ENCODE peak calls at places on chromosomes 13 and 19, in four cellular contexts. One of them, this sample, is unnamed.

GRCh38 chr13:52454459-52454824 is 836 bp upstream of the CKAP2 start:
- DNase-seq in OCI-LY7: peak; percentile 77
- DNase-seq in right atrium auricular region: no peak
- DNase-seq in heart left ventricle: no peak
- DNase-seq in this sample: no peak

GRCh38 chr19:50759886-50760285 is 10.4 kb upstream of the GPR32 start:
- DNase-seq in right atrium auricular region: no peak
- DNase-seq in heart left ventricle: no peak
- DNase-seq in OCI-LY7: peak; percentile 78
- DNase-seq in this sample: peak; percentile 68

GRCh38 chr13:25267715-25268114 is 19.6 kb downstream of the MTMR6 start:
- DNase-seq in right atrium auricular region: no peak
- DNase-seq in heart left ventricle: no peak
- DNase-seq in OCI-LY7: peak; percentile 33
- DNase-seq in this sample: peak; percentile 54

GRCh38 chr13:21980049-21980448 is 309.2 kb downstream of the FGF9 start:
- DNase-seq in right atrium auricular region: no peak
- DNase-seq in heart left ventricle: no peak
- DNase-seq in OCI-LY7: no peak
- DNase-seq in this sample: no peak

GRCh38 chr19:47749326-47749725 is 4.0 kb downstream of the NOP53 start:
- DNase-seq in OCI-LY7: peak; percentile 81
- DNase-seq in heart left ventricle: no peak
- DNase-seq in right atrium auricular region: no peak
- DNase-seq in this sample: no peak

GRCh38 chr19:42246143-42246868 is 3.9 kb upstream of the GSK3A start:
- DNase-seq in heart left ventricle: peak; percentile 83
- DNase-seq in OCI-LY7: no peak
- DNase-seq in right atrium auricular region: peak; percentile 93
- DNase-seq in this sample: peak; percentile 85

GRCh38 chr13:94328336-94329041 is 151.0 kb downstream of the DCT start:
- DNase-seq in right atrium auricular region: no peak
- DNase-seq in OCI-LY7: no peak
- DNase-seq in heart left ventricle: no peak
- DNase-seq in this sample: no peak

GRCh38 chr13:60411464-60411863 is 14.4 kb downstream of the TDRD3 start:
- DNase-seq in right atrium auricular region: no peak
- DNase-seq in OCI-LY7: no peak
- DNase-seq in heart left ventricle: no peak
- DNase-seq in this sample: no peak

GRCh38 chr19:50330365-50331078 is 1.3 kb upstream of the KCNC3 start:
- DNase-seq in OCI-LY7: peak; percentile 95
- DNase-seq in right atrium auricular region: no peak
- DNase-seq in heart left ventricle: peak; percentile 93
- DNase-seq in this sample: peak; percentile 88

GRCh38 chr19:39137131-39137530 is 11.5 kb downstream of the PAK4 start:
- DNase-seq in right atrium auricular region: no peak
- DNase-seq in OCI-LY7: no peak
- DNase-seq in heart left ventricle: no peak
- DNase-seq in this sample: no peak

GRCh38 chr19:5703819-5704818 is 14.0 kb downstream of the RPL36 start:
- DNase-seq in right atrium auricular region: no peak
- DNase-seq in OCI-LY7: no peak
- DNase-seq in heart left ventricle: no peak
- DNase-seq in this sample: no peak

GRCh38 chr13:112587767-112588489 is at the start of gene TUBGCP3:
- DNase-seq in OCI-LY7: peak; percentile 81
- DNase-seq in heart left ventricle: peak; percentile 93
- DNase-seq in right atrium auricular region: peak; percentile 79
- DNase-seq in this sample: peak; percentile 90

GRCh38 chr13:23159205-23159586 is 21.6 kb upstream of the SGCG start:
- DNase-seq in right atrium auricular region: no peak
- DNase-seq in heart left ventricle: no peak
- DNase-seq in OCI-LY7: no peak
- DNase-seq in this sample: peak; percentile 68

GRCh38 chr13:23161176-23161825 is 19.5 kb upstream of the SGCG start:
- DNase-seq in heart left ventricle: no peak
- DNase-seq in OCI-LY7: no peak
- DNase-seq in right atrium auricular region: no peak
- DNase-seq in this sample: peak; percentile 8

GRCh38 chr13:23160241-23161175 is 20.3 kb upstream of the SGCG start:
- DNase-seq in heart left ventricle: no peak
- DNase-seq in OCI-LY7: no peak
- DNase-seq in right atrium auricular region: no peak
- DNase-seq in this sample: peak; percentile 30

GRCh38 chr13:23159587-23160240 is 21.1 kb upstream of the SGCG start:
- DNase-seq in right atrium auricular region: no peak
- DNase-seq in OCI-LY7: no peak
- DNase-seq in heart left ventricle: no peak
- DNase-seq in this sample: peak; percentile 12
- H3K4me3 ChIP-seq in right atrium auricular region: peak overlapping the region; percentile 53
- H3K4me3 ChIP-seq in OCI-LY7: no peak overlapping the region
- H3K4me3 ChIP-seq in heart left ventricle: peak overlapping the region; percentile 45
- H3K4me3 ChIP-seq in this sample: peak overlapping the region; percentile 47

GRCh38 chr13:111491021-111491420 is 170.6 kb downstream of the TEX29 start:
- DNase-seq in right atrium auricular region: no peak
- DNase-seq in OCI-LY7: no peak
- DNase-seq in heart left ventricle: no peak
- DNase-seq in this sample: no peak

GRCh38 chr13:111490611-111491010 is 170.2 kb downstream of the TEX29 start:
- DNase-seq in right atrium auricular region: no peak
- DNase-seq in OCI-LY7: no peak
- DNase-seq in heart left ventricle: no peak
- DNase-seq in this sample: no peak

GRCh38 chr13:111491659-111492058 is 171.2 kb downstream of the TEX29 start:
- DNase-seq in OCI-LY7: no peak
- DNase-seq in right atrium auricular region: no peak
- DNase-seq in heart left ventricle: no peak
- DNase-seq in this sample: no peak

GRCh38 chr13:111488466-111489132 is 168.2 kb downstream of the TEX29 start:
- DNase-seq in heart left ventricle: no peak
- DNase-seq in right atrium auricular region: no peak
- DNase-seq in OCI-LY7: no peak
- DNase-seq in this sample: no peak

GRCh38 chr13:111489301-111489700 is 168.9 kb downstream of the TEX29 start:
- DNase-seq in OCI-LY7: no peak
- DNase-seq in right atrium auricular region: no peak
- DNase-seq in heart left ventricle: no peak
- DNase-seq in this sample: no peak
- H3K4me3 ChIP-seq in OCI-LY7: no peak overlapping the region
- H3K4me3 ChIP-seq in right atrium auricular region: no peak overlapping the region
- H3K4me3 ChIP-seq in heart left ventricle: no peak overlapping the region
- H3K4me3 ChIP-seq in this sample: no peak overlapping the region

GRCh38 chr19:35122687-35123551 is 7.3 kb downstream of the FXYD3 start:
- DNase-seq in heart left ventricle: no peak
- DNase-seq in OCI-LY7: no peak
- DNase-seq in right atrium auricular region: no peak
- DNase-seq in this sample: no peak
- H3K4me3 ChIP-seq in heart left ventricle: no peak overlapping the region
- H3K4me3 ChIP-seq in OCI-LY7: no peak overlapping the region
- H3K4me3 ChIP-seq in right atrium auricular region: no peak overlapping the region
- H3K4me3 ChIP-seq in this sample: no peak overlapping the region

DNA sequence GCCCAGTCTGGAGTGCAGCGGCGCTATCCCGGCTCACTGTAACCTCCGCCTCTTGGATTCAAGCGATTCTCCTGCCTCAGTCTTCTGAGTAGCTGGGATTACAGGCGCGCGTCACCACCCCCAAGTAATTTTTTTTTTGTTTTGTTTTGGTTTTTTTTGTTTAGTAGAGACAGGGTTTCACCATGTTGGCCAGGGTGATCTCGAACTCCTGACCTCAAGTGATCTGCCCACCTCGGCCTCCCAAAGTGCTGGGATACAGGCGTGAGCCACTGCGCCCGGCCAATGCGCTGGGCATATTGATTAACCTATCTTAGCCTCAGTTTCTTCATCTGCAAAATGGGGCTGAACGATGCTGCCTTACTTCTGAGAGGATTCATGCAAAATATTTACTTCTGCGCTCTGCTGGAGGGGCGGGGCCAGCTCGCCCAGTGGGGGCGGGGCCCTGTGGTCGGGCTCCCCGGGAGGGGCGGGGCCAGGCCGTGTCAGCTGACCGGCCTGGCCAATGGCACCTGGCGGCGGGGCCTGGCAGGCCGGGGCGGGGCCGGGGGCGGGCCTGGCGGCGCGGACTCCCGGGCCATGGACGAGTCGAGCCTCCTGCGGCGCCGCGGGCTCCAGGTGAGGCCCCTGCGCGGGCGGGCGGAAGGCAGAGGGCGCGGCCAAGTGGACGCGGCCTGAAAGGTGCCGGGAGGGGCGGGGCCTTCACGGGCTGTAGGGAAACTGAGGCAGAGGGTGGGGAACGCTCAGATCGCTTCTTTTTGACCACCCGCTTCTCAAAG is at the start of gene MAST3:
- DNase-seq in OCI-LY7: peak; percentile 96
- DNase-seq in right atrium auricular region: peak; percentile 78
- DNase-seq in heart left ventricle: peak; percentile 93
- DNase-seq in this sample: peak; percentile 89
- H3K4me3 ChIP-seq in OCI-LY7: peak within 1 kb of the TSS; percentile 77
- H3K4me3 ChIP-seq in right atrium auricular region: peak within 1 kb of the TSS; percentile 45
- H3K4me3 ChIP-seq in heart left ventricle: peak within 1 kb of the TSS; percentile 50
- H3K4me3 ChIP-seq in this sample: peak within 1 kb of the TSS; percentile 58

GRCh38 chr19:43524922-43525835 is 1.8 kb downstream of the ETHE1 start:
- DNase-seq in OCI-LY7: no peak
- DNase-seq in heart left ventricle: peak; percentile 71
- DNase-seq in right atrium auricular region: peak; percentile 73
- DNase-seq in this sample: peak; percentile 31
- H3K4me3 ChIP-seq in OCI-LY7: no peak overlapping the region
- H3K4me3 ChIP-seq in heart left ventricle: peak overlapping the region; percentile 84
- H3K4me3 ChIP-seq in right atrium auricular region: peak overlapping the region; percentile 82
- H3K4me3 ChIP-seq in this sample: peak overlapping the region; percentile 91

GRCh38 chr13:27005976-27006518 is 165.6 kb downstream of the USP12 start:
- DNase-seq in right atrium auricular region: no peak
- DNase-seq in heart left ventricle: no peak
- DNase-seq in OCI-LY7: no peak
- DNase-seq in this sample: no peak
- H3K4me3 ChIP-seq in right atrium auricular region: peak overlapping the region; percentile 46
- H3K4me3 ChIP-seq in heart left ventricle: peak overlapping the region; percentile 52
- H3K4me3 ChIP-seq in OCI-LY7: no peak overlapping the region
- H3K4me3 ChIP-seq in this sample: no peak overlapping the region

DNA sequence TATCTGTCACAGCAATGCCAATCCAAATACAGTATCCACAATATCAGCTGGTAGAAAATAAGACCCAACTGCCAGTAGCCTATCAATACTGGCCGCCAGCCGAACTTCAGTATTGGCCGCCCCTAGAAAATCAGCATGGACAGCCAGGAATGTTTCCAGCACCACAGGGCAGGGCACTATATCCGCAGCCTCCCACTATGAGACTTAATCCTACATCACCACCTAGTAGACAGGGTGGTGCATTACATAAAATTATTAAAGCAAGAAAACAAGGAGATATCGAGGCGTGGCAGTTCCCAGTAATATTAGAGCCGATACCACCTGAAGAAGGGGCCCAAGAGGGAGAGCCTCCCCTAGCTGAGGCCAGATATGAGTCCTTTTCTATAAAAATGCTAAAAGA is 111.3 kb downstream of the ZNF486 start:
- DNase-seq in OCI-LY7: no peak
- DNase-seq in heart left ventricle: no peak
- DNase-seq in right atrium auricular region: no peak
- DNase-seq in this sample: no peak
- H3K4me3 ChIP-seq in OCI-LY7: no peak overlapping the region
- H3K4me3 ChIP-seq in heart left ventricle: no peak overlapping the region
- H3K4me3 ChIP-seq in right atrium auricular region: no peak overlapping the region
- H3K4me3 ChIP-seq in this sample: no peak overlapping the region

GRCh38 chr13:100532090-100532766 is 56.4 kb downstream of the GGACT start:
- DNase-seq in heart left ventricle: no peak
- DNase-seq in OCI-LY7: no peak
- DNase-seq in right atrium auricular region: peak; percentile 54
- DNase-seq in this sample: no peak

GRCh38 chr13:100534911-100535310 is 53.7 kb downstream of the GGACT start:
- DNase-seq in OCI-LY7: no peak
- DNase-seq in right atrium auricular region: no peak
- DNase-seq in heart left ventricle: no peak
- DNase-seq in this sample: no peak

GRCh38 chr13:100532836-100533435 is 55.7 kb downstream of the GGACT start:
- DNase-seq in OCI-LY7: no peak
- DNase-seq in heart left ventricle: no peak
- DNase-seq in right atrium auricular region: peak; percentile 26
- DNase-seq in this sample: no peak

GRCh38 chr13:100534147-100534818 is 54.3 kb downstream of the GGACT start:
- DNase-seq in right atrium auricular region: no peak
- DNase-seq in heart left ventricle: no peak
- DNase-seq in OCI-LY7: no peak
- DNase-seq in this sample: no peak

GRCh38 chr13:100533588-100534041 is 55.0 kb downstream of the GGACT start:
- DNase-seq in OCI-LY7: no peak
- DNase-seq in right atrium auricular region: no peak
- DNase-seq in heart left ventricle: no peak
- DNase-seq in this sample: no peak
- H3K4me3 ChIP-seq in OCI-LY7: no peak overlapping the region
- H3K4me3 ChIP-seq in right atrium auricular region: no peak overlapping the region
- H3K4me3 ChIP-seq in heart left ventricle: no peak overlapping the region
- H3K4me3 ChIP-seq in this sample: no peak overlapping the region

This sample was measured in A673.